ENCODE peak calls at places on chromosomes 5 and 9, in six cellular contexts. L, N, E, X, C and S are unnamed samples.

GRCh38 chr5:176780071-176780850 is 30.1 kb upstream of the UNC5A start:
- DNase-seq in L (no peak), N (no peak), E (no peak), X (no peak), C (no peak), S (no peak)

GRCh38 chr5:174825587-174825986 is 101.2 kb downstream of the MSX2 start:
- DNase-seq in L (no peak), N (no peak), E (peak; percentile 11), X (no peak), C (no peak), S (no peak)

GRCh38 chr9:110919055-110919445 is 119.2 kb downstream of the LPAR1 start:
- DNase-seq in L (peak; percentile 29), N (no peak), E (no peak), X (no peak), C (no peak), S (no peak)

GRCh38 chr5:150441813-150442698 is 7.5 kb downstream of the RPS14 start:
- DNase-seq in L (no peak), N (no peak), E (no peak), X (no peak), C (no peak), S (no peak)

GRCh38 chr9:93114169-93114983 is 18.4 kb downstream of the CARD19 start:
- DNase-seq in L (no peak), N (no peak), E (no peak), X (no peak), C (peak; percentile 43), S (no peak)

GRCh38 chr9:116156621-116157314 is 3.2 kb downstream of the PAPPA start:
- DNase-seq in L (peak; percentile 85), N (peak; percentile 14), E (peak; percentile 78), X (no peak), C (peak; percentile 11), S (no peak)

GRCh38 chr9:93159601-93160418 is 24.1 kb upstream of the WNK2 start:
- DNase-seq in L (peak; percentile 81), N (peak; percentile 91), E (peak; percentile 77), X (no peak), C (peak; percentile 92), S (peak; percentile 76)

GRCh38 chr5:39638803-39639202 is 214.0 kb upstream of the DAB2 start:
- DNase-seq in L (no peak), N (no peak), E (no peak), X (no peak), C (no peak), S (no peak)

GRCh38 chr5:108681079-108681921 is 66.4 kb upstream of the FER start:
- DNase-seq in L (peak; percentile 76), N (peak; percentile 46), E (peak; percentile 78), X (peak; percentile 67), C (peak; percentile 62), S (peak; percentile 50)

DNA sequence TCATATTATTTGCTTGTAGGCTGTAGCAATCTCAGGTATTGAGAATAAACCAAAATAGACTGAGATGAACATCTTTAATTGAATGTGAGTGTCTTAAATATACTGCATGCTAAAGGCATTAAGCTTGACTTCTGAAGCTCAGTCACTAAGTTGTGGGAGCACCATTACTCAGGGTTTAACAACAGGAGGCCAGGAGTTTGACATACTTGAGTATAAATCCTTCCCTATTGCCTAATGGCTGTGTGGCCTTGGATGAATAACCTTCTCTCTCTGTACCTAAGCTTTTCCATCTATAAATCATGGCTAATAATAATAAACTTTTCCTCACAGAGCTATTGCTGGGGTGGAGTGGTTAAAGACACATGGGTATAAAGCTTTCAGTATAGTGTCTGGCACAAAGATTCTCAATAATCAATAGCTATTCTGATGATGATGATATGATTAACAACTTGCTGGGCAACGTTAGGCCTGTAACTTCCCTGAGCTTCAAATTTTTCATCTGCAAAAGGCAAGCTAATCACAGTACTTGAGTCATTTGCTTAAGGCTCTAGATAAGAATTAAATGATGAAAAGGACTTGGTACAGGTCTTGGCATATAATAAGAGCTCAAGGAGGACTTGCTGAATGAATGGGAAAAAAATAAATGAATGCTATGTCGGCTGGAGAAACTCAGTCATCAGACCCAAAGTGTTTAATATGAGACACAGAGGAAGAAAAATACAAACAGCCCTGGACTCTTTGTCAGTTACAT is 174.0 kb upstream of the IL12B start:
- DNase-seq in L (no peak), N (no peak), E (peak; percentile 45), X (no peak), C (no peak), S (no peak)
- TF ChIP-seq BHLHE40 in L (no peak), N (no peak), E (no peak), X (no peak), C (no peak), S (no peak)

GRCh38 chr9:76927540-76928240 is 21.8 kb upstream of the PRUNE2 start:
- DNase-seq in L (no peak), N (no peak), E (peak; percentile 31), X (no peak), C (no peak), S (no peak)

GRCh38 chr9:76926846-76927245 is 20.9 kb upstream of the PRUNE2 start:
- DNase-seq in L (no peak), N (no peak), E (no peak), X (no peak), C (no peak), S (no peak)

GRCh38 chr9:76921161-76921560 is 15.2 kb upstream of the PRUNE2 start:
- DNase-seq in L (no peak), N (no peak), E (no peak), X (no peak), C (no peak), S (no peak)

DNA sequence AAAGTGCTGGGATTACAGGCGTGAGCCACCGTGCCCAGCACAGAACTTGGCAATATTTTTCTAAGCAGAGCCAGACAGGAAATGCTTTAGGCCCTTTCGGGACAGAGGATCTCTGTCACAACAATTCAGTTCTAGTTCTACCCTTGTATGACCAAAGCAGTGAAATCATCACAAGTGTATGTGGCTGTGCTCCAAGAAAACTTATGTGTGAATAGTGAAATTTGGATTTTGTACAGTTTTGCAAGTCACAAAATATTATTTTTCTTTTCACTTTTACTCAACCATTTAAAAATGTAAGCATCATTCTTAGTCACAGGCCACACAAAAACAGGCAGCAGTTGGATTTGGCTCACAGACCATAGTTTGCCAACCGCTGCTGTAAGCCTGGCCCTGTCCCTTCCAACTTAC is 20.4 kb upstream of the PRUNE2 start:
- DNase-seq in L (no peak), N (no peak), E (peak; percentile 88), X (no peak), C (no peak), S (no peak)
- TF ChIP-seq BHLHE40 in L (no peak), N (no peak), E (no peak), X (no peak), C (no peak), S (no peak)

GRCh38 chr9:83220737-83221136 is 157.8 kb upstream of the RASEF start:
- DNase-seq in L (no peak), N (no peak), E (peak; percentile 29), X (peak; percentile 7), C (no peak), S (peak; percentile 30)

GRCh38 chr9:83218411-83219090 is 155.6 kb upstream of the RASEF start:
- DNase-seq in L (no peak), N (no peak), E (no peak), X (no peak), C (no peak), S (no peak)

GRCh38 chr9:83219924-83220438 is 157.0 kb upstream of the RASEF start:
- DNase-seq in L (no peak), N (no peak), E (no peak), X (no peak), C (no peak), S (no peak)

GRCh38 chr9:83219154-83219923 is 156.4 kb upstream of the RASEF start:
- DNase-seq in L (peak; percentile 58), N (peak; percentile 82), E (peak; percentile 46), X (no peak), C (peak; percentile 26), S (peak; percentile 77)
- TF ChIP-seq BHLHE40 in L (no peak), N (no peak), E (no peak), X (no peak), C (no peak), S (no peak)

DNA sequence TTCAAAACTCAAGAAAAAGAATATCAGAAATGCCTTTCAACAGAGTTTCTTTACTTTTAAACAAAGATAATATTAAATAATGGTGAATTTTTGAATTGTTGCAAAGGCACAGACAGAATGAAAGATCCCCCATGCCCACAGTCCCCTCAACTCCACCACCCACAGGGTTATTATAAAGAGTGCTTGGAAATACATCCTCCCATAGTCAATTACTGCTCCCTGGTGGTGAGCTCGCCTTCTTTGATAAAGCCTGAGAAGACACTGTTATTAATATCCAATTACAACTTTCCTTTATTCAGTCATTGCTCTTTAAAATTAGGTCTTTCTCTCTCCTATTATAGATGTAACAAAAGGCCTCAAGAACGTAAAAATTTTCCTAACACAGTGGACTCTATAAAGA is 490.2 kb upstream of the RORB start:
- DNase-seq in L (no peak), N (peak; percentile 6), E (no peak), X (no peak), C (no peak), S (no peak)
- TF ChIP-seq BHLHE40 in L (no peak), N (no peak), E (no peak), X (no peak), C (no peak), S (no peak)

GRCh38 chr9:124005372-124005771 is 6.2 kb upstream of the LHX2 start:
- DNase-seq in L (no peak), N (no peak), E (no peak), X (no peak), C (no peak), S (no peak)

GRCh38 chr9:124007157-124007460 is 4.5 kb upstream of the LHX2 start:
- DNase-seq in L (no peak), N (no peak), E (no peak), X (no peak), C (no peak), S (no peak)

GRCh38 chr9:124003636-124004349 is 7.8 kb upstream of the LHX2 start:
- DNase-seq in L (no peak), N (no peak), E (no peak), X (no peak), C (no peak), S (no peak)

GRCh38 chr9:124006448-124007156 is 5.0 kb upstream of the LHX2 start:
- DNase-seq in L (no peak), N (no peak), E (no peak), X (no peak), C (no peak), S (no peak)

GRCh38 chr9:124004608-124005007 is 7.0 kb upstream of the LHX2 start:
- DNase-seq in L (no peak), N (no peak), E (no peak), X (no peak), C (no peak), S (no peak)
- TF ChIP-seq BHLHE40 in L (no peak), N (no peak), E (no peak), X (no peak), C (no peak), S (no peak)

GRCh38 chr9:121946465-121946864 is 146.6 kb downstream of the TTLL11 start:
- DNase-seq in L (no peak), N (no peak), E (no peak), X (no peak), C (no peak), S (no peak)

GRCh38 chr9:121945849-121946248 is 147.3 kb downstream of the TTLL11 start:
- DNase-seq in L (no peak), N (no peak), E (peak; percentile 47), X (no peak), C (no peak), S (no peak)

GRCh38 chr9:121945281-121945680 is 147.8 kb downstream of the TTLL11 start:
- DNase-seq in L (no peak), N (no peak), E (no peak), X (no peak), C (no peak), S (no peak)

GRCh38 chr9:121943463-121943862 is 149.6 kb downstream of the TTLL11 start:
- DNase-seq in L (no peak), N (no peak), E (no peak), X (no peak), C (no peak), S (no peak)

GRCh38 chr9:121944741-121945191 is 148.3 kb downstream of the TTLL11 start:
- DNase-seq in L (no peak), N (no peak), E (peak; percentile 87), X (no peak), C (no peak), S (no peak)
- TF ChIP-seq BHLHE40 in L (no peak), N (no peak), E (no peak), X (no peak), C (no peak), S (no peak)